ENCODE peak calls at places on chromosomes 13 and 19, in ten cellular contexts. B, V, M, X, P, I, Z, L, F and H are unnamed samples.

GRCh38 chr19:31380854-31381253 is 31.6 kb upstream of the TSHZ3 start:
- DNase-seq in B (no peak), V (no peak), M (no peak), X (no peak), P (no peak), I (no peak), Z (no peak), L (no peak), F (no peak), H (no peak)

GRCh38 chr19:44792286-44792685 is 14.6 kb downstream of the CBLC start:
- DNase-seq in B (no peak), V (peak), M (no peak), X (no peak), P (no peak), I (no peak), Z (no peak), L (no peak), F (no peak), H (no peak)

GRCh38 chr13:114077938-114078335 is 54.5 kb downstream of the RASA3 start:
- DNase-seq in B (no peak), V (no peak), M (no peak), X (no peak), P (no peak), I (peak), Z (no peak), L (peak), F (no peak), H (peak)

GRCh38 chr13:30486230-30487074 is 20.7 kb upstream of the HMGB1 start:
- DNase-seq in B (no peak), V (no peak), M (no peak), X (no peak), P (peak), I (no peak), Z (no peak), L (no peak), F (no peak), H (no peak)

GRCh38 chr19:47013041-47013517 is 6.6 kb upstream of the NPAS1 start:
- DNase-seq in B (peak), V (peak), M (peak), X (peak), P (peak), I (peak), Z (peak), L (peak), F (peak), H (peak)

GRCh38 chr19:50658438-50659317 is 9.4 kb downstream of the C19orf81 start:
- DNase-seq in B (peak), V (peak), M (peak), X (no peak), P (no peak), I (peak), Z (no peak), L (peak), F (peak), H (peak)

GRCh38 chr13:111474136-111475002 is 153.9 kb downstream of the TEX29 start:
- DNase-seq in B (no peak), V (peak), M (peak), X (peak), P (no peak), I (no peak), Z (no peak), L (no peak), F (peak), H (no peak)

GRCh38 chr13:101626925-101627555 is 174.6 kb downstream of the ITGBL1 start:
- DNase-seq in B (no peak), V (no peak), M (peak), X (no peak), P (no peak), I (peak), Z (peak), L (no peak), F (peak), H (no peak)

GRCh38 chr19:48053076-48053475 is 9.2 kb upstream of the CABP5 start:
- DNase-seq in B (no peak), V (no peak), M (no peak), X (no peak), P (no peak), I (no peak), Z (no peak), L (no peak), F (no peak), H (no peak)

GRCh38 chr13:88717946-88718345 is 1046.8 kb downstream of the SLITRK5 start:
- DNase-seq in B (no peak), V (no peak), M (no peak), X (no peak), P (no peak), I (no peak), Z (no peak), L (no peak), F (no peak), H (no peak)

GRCh38 chr19:46283771-46284170 is 13.1 kb upstream of the HIF3A start:
- DNase-seq in B (peak), V (no peak), M (no peak), X (no peak), P (no peak), I (no peak), Z (no peak), L (no peak), F (no peak), H (no peak)

GRCh38 chr19:16976471-16976870 is 50.1 kb downstream of the CPAMD8 start:
- DNase-seq in B (no peak), V (no peak), M (no peak), X (no peak), P (no peak), I (no peak), Z (no peak), L (no peak), F (no peak), H (no peak)

GRCh38 chr19:14061751-14062557 is at the start of gene PALM3:
- DNase-seq in B (no peak), V (no peak), M (no peak), X (no peak), P (peak), I (no peak), Z (no peak), L (no peak), F (no peak), H (no peak)

GRCh38 chr13:32126298-32126697 is 94.7 kb downstream of the FRY start:
- DNase-seq in B (no peak), V (no peak), M (no peak), X (no peak), P (no peak), I (no peak), Z (no peak), L (no peak), F (no peak), H (no peak)

GRCh38 chr13:44362394-44363040 is 11.1 kb upstream of the SERP2 start:
- DNase-seq in B (no peak), V (no peak), M (no peak), X (no peak), P (no peak), I (no peak), Z (no peak), L (no peak), F (no peak), H (no peak)

GRCh38 chr13:42650470-42650869 is 76.5 kb downstream of the TNFSF11 start:
- DNase-seq in B (no peak), V (no peak), M (no peak), X (no peak), P (no peak), I (no peak), Z (no peak), L (no peak), F (no peak), H (no peak)

GRCh38 chr19:50205681-50206138 is 2.3 kb downstream of the MYH14 start:
- DNase-seq in B (no peak), V (no peak), M (no peak), X (no peak), P (peak), I (no peak), Z (no peak), L (no peak), F (no peak), H (no peak)

GRCh38 chr13:42272115-42272756 is at the start of gene AKAP11:
- DNase-seq in B (peak), V (peak), M (peak), X (peak), P (peak), I (peak), Z (peak), L (peak), F (peak), H (peak)